ENCODE peak calls at places on chromosomes 7 and 10, in six cellular contexts. Q is T-helper 1 cell; Y is OCI-LY7; G is activated CD4-positive, alpha-beta T cell treated with anti-CD3 and anti-CD28 coated beads, Interleukin-2, amount 10 ng/mL, durations not matched to agents 7 days and 5 days; Z is HuH-7; N is hepatic stellate cell. D is an unnamed sample.
A peak's percentile ranks its signal among the peaks of the same experiment; 100 is the strongest.

GRCh38 chr10:113426181-113426837 is 126.5 kb upstream of the HABP2 start:
- DNase-seq in Z (no peak), Y (no peak), Q (no peak), G (no peak), N (no peak), D (no peak)

GRCh38 chr10:78684954-78685353 is 383.8 kb upstream of the ZMIZ1 start:
- DNase-seq in Q (no peak), Y (no peak), N (no peak), Z (no peak), G (no peak), D (no peak)

GRCh38 chr7:150916670-150917069 is 61.5 kb downstream of the KCNH2 start:
- DNase-seq in Q (no peak), G (no peak), N (no peak), Z (no peak), Y (no peak), D (no peak)

GRCh38 chr7:55309040-55309991 is 55.8 kb upstream of the LANCL2 start:
- DNase-seq in Q (peak; percentile 99), N (no peak), Z (no peak), G (peak; percentile 72), Y (no peak), D (no peak)

GRCh38 chr10:43292745-43293676 is 26.1 kb upstream of the RASGEF1A start:
- DNase-seq in Q (peak; percentile 72), G (peak; percentile 54), Y (peak; percentile 64), Z (peak; percentile 45), N (peak; percentile 61), D (peak; percentile 69)

GRCh38 chr7:92880212-92881090 is 44.1 kb upstream of the CDK6 start:
- DNase-seq in Q (peak; percentile 39), G (no peak), N (no peak), Z (peak; percentile 12), Y (peak; percentile 22), D (no peak)

GRCh38 chr10:498760-499435 is 190.6 kb downstream of the DIP2C start:
- DNase-seq in Y (no peak), N (no peak), Z (no peak), G (no peak), Q (no peak), D (no peak)

GRCh38 chr7:25979605-25980004 is 172.4 kb upstream of the NFE2L3 start:
- DNase-seq in Q (no peak), Y (no peak), G (no peak), N (no peak), Z (no peak), D (no peak)

GRCh38 chr7:69067397-69067796 is 530.9 kb upstream of the AUTS2 start:
- DNase-seq in Y (peak; percentile 51), G (no peak), N (no peak), Q (no peak), Z (no peak), D (no peak)

GRCh38 chr10:29184601-29185000 is 104.3 kb upstream of the LYZL1 start:
- DNase-seq in Y (no peak), Q (no peak), N (no peak), Z (no peak), G (no peak), D (no peak)

GRCh38 chr10:48910557-48910956 is 29.1 kb downstream of the LRRC18 start:
- DNase-seq in N (no peak), Z (no peak), G (no peak), Y (no peak), Q (no peak), D (no peak)

GRCh38 chr10:49076741-49077521 is 38.4 kb downstream of the VSTM4 start:
- DNase-seq in Z (no peak), Q (peak; percentile 46), G (no peak), Y (peak; percentile 54), N (no peak), D (no peak)

GRCh38 chr10:3770611-3771110 is 14.3 kb downstream of the KLF6 start:
- DNase-seq in Q (no peak), N (no peak), Z (no peak), G (no peak), Y (no peak), D (no peak)

GRCh38 chr10:71590786-71591350 is 128.7 kb downstream of the C10orf105 start:
- DNase-seq in N (no peak), G (no peak), Z (no peak), Y (no peak), Q (no peak), D (no peak)

GRCh38 chr10:91097313-91097712 is 123.2 kb upstream of the PCGF5 start:
- DNase-seq in Q (no peak), Z (no peak), N (no peak), G (no peak), Y (no peak), D (no peak)

GRCh38 chr7:105429746-105430612 is 41.3 kb upstream of the SRPK2 start:
- DNase-seq in Q (peak; percentile 55), Z (no peak), N (no peak), G (peak; percentile 72), Y (peak; percentile 63), D (peak; percentile 14)

GRCh38 chr10:7070950-7071349 is 339.9 kb downstream of the SFMBT2 start:
- DNase-seq in Z (no peak), Y (peak; percentile 17), G (no peak), Q (no peak), N (no peak), D (no peak)

GRCh38 chr10:100519321-100520051 is at the start of gene SEC31B:
- DNase-seq in Y (no peak), Z (peak; percentile 88), N (peak; percentile 43), G (no peak), Q (no peak), D (peak; percentile 37)

GRCh38 chr10:78414380-78414779 is 380.7 kb downstream of the RPS24 start:
- DNase-seq in Q (no peak), N (no peak), G (no peak), Z (no peak), Y (no peak), D (no peak)

GRCh38 chr10:129402459-129402858 is 64.6 kb upstream of the MGMT start:
- DNase-seq in G (no peak), Q (no peak), N (no peak), Y (no peak), Z (no peak), D (no peak)

GRCh38 chr7:68217426-68217825 is 1220.8 kb downstream of the TYW1 start:
- DNase-seq in Z (no peak), Y (no peak), G (no peak), Q (no peak), N (no peak), D (no peak)

GRCh38 chr10:61404771-61405170 is 48.4 kb downstream of the TMEM26 start:
- DNase-seq in G (no peak), N (no peak), Y (no peak), Q (no peak), Z (no peak), D (no peak)

GRCh38 chr10:80204801-80205477 is 398 bp downstream of the ANXA11 start:
- DNase-seq in N (peak; percentile 37), G (no peak), Q (peak; percentile 33), Z (no peak), Y (peak; percentile 53), D (peak; percentile 62)

GRCh38 chr10:31926765-31927596 is 1.6 kb downstream of the ARHGAP12 start:
- DNase-seq in Z (peak; percentile 17), G (no peak), N (no peak), Y (no peak), Q (no peak), D (peak; percentile 10)

GRCh38 chr7:102119213-102119651 is 167.4 kb upstream of the SH2B2 start:
- DNase-seq in Z (no peak), N (no peak), Y (no peak), Q (no peak), G (no peak), D (no peak)

GRCh38 chr10:132335189-132336063 is 3.4 kb downstream of the LRRC27 start:
- DNase-seq in N (no peak), Z (peak; percentile 89), Q (no peak), Y (peak; percentile 73), G (no peak), D (no peak)

GRCh38 chr7:152366662-152367061 is 69.1 kb downstream of the KMT2C start:
- DNase-seq in G (no peak), Z (no peak), N (peak; percentile 13), Y (no peak), Q (no peak), D (no peak)

GRCh38 chr10:11285171-11285570 is 267.5 kb downstream of the CELF2 start:
- DNase-seq in N (no peak), Z (no peak), Q (no peak), G (no peak), Y (no peak), D (no peak)

GRCh38 chr10:97333601-97334369 is 744 bp downstream of the FRAT2 start:
- DNase-seq in Z (no peak), Y (peak; percentile 43), G (peak; percentile 39), N (peak; percentile 33), Q (peak; percentile 48), D (peak; percentile 49)

GRCh38 chr10:117755615-117756014 is 213.1 kb downstream of the EMX2 start:
- DNase-seq in N (no peak), Y (no peak), G (no peak), Z (no peak), Q (no peak), D (no peak)

GRCh38 chr7:17370901-17371550 is 72.6 kb downstream of the AHR start:
- DNase-seq in N (no peak), Z (no peak), Q (no peak), Y (no peak), G (no peak), D (no peak)

GRCh38 chr7:30135551-30136271 is 925 bp downstream of the MTURN start:
- DNase-seq in N (peak; percentile 76), Q (peak; percentile 49), Y (peak; percentile 16), G (peak; percentile 55), Z (peak; percentile 55), D (peak; percentile 86)

GRCh38 chr7:150413640-150414081 is 34.5 kb downstream of the ZNF775 start:
- DNase-seq in Q (no peak), Y (no peak), Z (no peak), G (no peak), N (no peak), D (no peak)

GRCh38 chr10:110865804-110866482 is 5.8 kb upstream of the PDCD4 start:
- DNase-seq in Y (peak; percentile 63), G (no peak), Q (no peak), Z (no peak), N (no peak), D (no peak)

GRCh38 chr10:6327906-6328707 is 125.4 kb downstream of the PFKFB3 start:
- DNase-seq in Y (no peak), N (no peak), G (no peak), Z (no peak), Q (no peak), D (no peak)

GRCh38 chr7:79377097-79377496 is 76.4 kb downstream of the MAGI2 start:
- DNase-seq in N (no peak), G (no peak), Q (no peak), Z (no peak), Y (no peak), D (no peak)